ENCODE peak calls at places on chromosomes 3 and 15, in eight cellular contexts. X is CD4-positive, CD25-positive, alpha-beta regulatory T cell; I is brain microvascular endothelial cell; F is psoas muscle; L is aorta; M is mammary epithelial cell; Y is WERI-Rb-1; G is colonic mucosa. V is an unnamed sample. For H3K27me3, the result is how much of the 10 kb centered on the place peaks cover.

GRCh38 chr3:160330111-160330510 is 68.9 kb downstream of the IFT80 start:
- DNase-seq in X (no peak), Y (no peak), I (no peak), M (no peak), F (no peak), L (no peak), G (no peak), V (no peak)

GRCh38 chr15:40458495-40459371 is 12.1 kb upstream of the CHST14 start:
- DNase-seq in Y (no peak), L (peak), G (no peak), F (no peak), I (no peak), M (no peak), X (no peak), V (no peak)

GRCh38 chr3:138078901-138079344 is 36.5 kb downstream of the DZIP1L start:
- DNase-seq in L (no peak), I (peak), Y (no peak), X (no peak), M (peak), G (no peak), F (no peak), V (no peak)

GRCh38 chr3:193968575-193968974 is 167.4 kb upstream of the HES1 start:
- DNase-seq in F (no peak), X (no peak), Y (no peak), I (no peak), L (no peak), G (no peak), M (no peak), V (no peak)

GRCh38 chr3:194659778-194660177 is 12.2 kb downstream of the LSG1 start:
- DNase-seq in I (no peak), Y (no peak), F (no peak), L (no peak), G (no peak), X (no peak), M (no peak), V (no peak)

GRCh38 chr3:31011383-31011782 is 116.9 kb upstream of the GADL1 start:
- DNase-seq in Y (no peak), L (no peak), M (peak), F (no peak), I (no peak), G (no peak), X (no peak), V (no peak)

GRCh38 chr3:128576290-128576689 is 74.3 kb downstream of the RPN1 start:
- DNase-seq in I (no peak), G (no peak), X (no peak), Y (no peak), F (no peak), M (no peak), L (no peak), V (no peak)

GRCh38 chr15:95162967-95163531 is 931.7 kb downstream of the MCTP2 start:
- DNase-seq in X (no peak), M (peak), I (peak), G (no peak), F (no peak), L (no peak), Y (no peak), V (no peak)

GRCh38 chr15:71476823-71477222 is 333.5 kb upstream of the NR2E3 start:
- DNase-seq in X (no peak), L (no peak), M (no peak), G (no peak), Y (no peak), F (no peak), I (no peak), V (no peak)

GRCh38 chr15:40637221-40637745 is 43.2 kb downstream of the KNL1 start:
- DNase-seq in L (no peak), X (no peak), G (no peak), I (no peak), M (no peak), F (no peak), Y (no peak), V (no peak)

GRCh38 chr3:141085331-141086047 is 34.3 kb downstream of the SPSB4 start:
- DNase-seq in I (no peak), X (no peak), Y (no peak), M (no peak), L (peak), F (no peak), G (no peak), V (no peak)

GRCh38 chr15:49628379-49628778 is 7.5 kb downstream of the DTWD1 start:
- DNase-seq in M (no peak), I (no peak), F (no peak), Y (no peak), G (no peak), L (no peak), X (no peak), V (no peak)

GRCh38 chr3:164452707-164453106 is 625.6 kb downstream of the SI start:
- DNase-seq in M (no peak), G (no peak), I (no peak), L (no peak), F (no peak), X (no peak), Y (no peak), V (no peak)

GRCh38 chr3:28940530-28940929 is 340.3 kb upstream of the RBMS3 start:
- DNase-seq in I (peak), G (peak), F (no peak), Y (no peak), L (no peak), X (no peak), M (peak), V (no peak)

GRCh38 chr3:39295184-39295775 is 15.4 kb upstream of the CX3CR1 start:
- DNase-seq in G (no peak), I (no peak), F (no peak), X (no peak), L (no peak), Y (no peak), M (no peak), V (no peak)

GRCh38 chr3:194129581-194130133 is 6.3 kb upstream of the HES1 start:
- DNase-seq in I (peak), G (peak), F (peak), Y (no peak), L (peak), M (no peak), X (no peak), V (no peak)

GRCh38 chr3:64798316-64798715 is 110.5 kb upstream of the ADAMTS9 start:
- DNase-seq in G (no peak), I (no peak), L (no peak), F (peak), X (no peak), Y (no peak), M (no peak), V (no peak)

GRCh38 chr15:89414571-89414970 is 79.9 kb upstream of the POLG start:
- DNase-seq in F (no peak), X (no peak), G (no peak), M (no peak), I (no peak), Y (no peak), L (no peak), V (no peak)

GRCh38 chr15:89409993-89410767 is 75.6 kb upstream of the POLG start:
- DNase-seq in M (no peak), L (no peak), I (no peak), G (no peak), Y (no peak), X (no peak), F (no peak), V (no peak)

GRCh38 chr15:89413877-89414276 is 79.3 kb upstream of the POLG start:
- DNase-seq in L (no peak), M (peak), I (no peak), F (no peak), G (no peak), Y (no peak), X (no peak), V (no peak)

GRCh38 chr15:89409184-89409992 is 74.8 kb upstream of the POLG start:
- DNase-seq in G (no peak), X (no peak), I (no peak), M (no peak), Y (no peak), L (no peak), F (no peak), V (no peak)

GRCh38 chr15:89412906-89413411 is 78.3 kb upstream of the POLG start:
- DNase-seq in X (no peak), Y (peak), F (no peak), I (no peak), M (no peak), G (no peak), L (no peak), V (no peak)
- H3K27me3 ChIP-seq in X (under half), Y (under half), F (under half), I (half or more), M (under half), G (half or more), L (under half), V (half or more)

DNA sequence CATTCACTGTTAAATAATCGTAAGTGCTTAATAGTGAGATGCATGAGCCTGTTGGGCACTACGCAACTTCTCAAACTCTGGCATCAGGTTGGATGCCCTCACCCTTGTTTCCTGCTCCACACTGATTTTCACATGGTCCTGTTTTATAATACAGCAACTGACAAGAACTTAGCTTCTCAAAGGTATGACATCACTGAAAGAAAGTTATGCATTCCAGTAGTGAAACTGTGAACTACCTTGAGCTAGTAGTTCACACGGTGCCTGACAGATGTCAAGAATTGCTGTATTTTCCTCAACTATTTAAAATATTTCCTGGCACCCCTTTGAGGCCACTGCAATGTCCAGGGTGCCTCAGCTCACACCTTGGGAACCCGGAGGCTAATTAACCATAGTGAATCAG is 327.5 kb downstream of the RORA start:
- DNase-seq in F (no peak), I (no peak), G (no peak), L (no peak), Y (no peak), M (no peak), X (no peak), V (no peak)
- H3K27me3 ChIP-seq in F (under half), I (under half), G (under half), L (under half), Y (under half), M (under half), X (under half), V (under half)

GRCh38 chr15:23644829-23645228 is 2.8 kb downstream of the MAGEL2 start:
- DNase-seq in G (no peak), Y (no peak), M (no peak), I (no peak), F (no peak), L (peak), X (no peak), V (no peak)

GRCh38 chr15:23646165-23647000 is 1.3 kb downstream of the MAGEL2 start:
- DNase-seq in F (no peak), I (no peak), G (no peak), Y (no peak), M (no peak), L (peak), X (no peak), V (no peak)

GRCh38 chr15:23647421-23648375 is at the start of gene MAGEL2:
- DNase-seq in Y (peak), I (no peak), G (no peak), M (no peak), X (no peak), F (no peak), L (peak), V (no peak)

GRCh38 chr15:23647001-23647295 is 719 bp downstream of the MAGEL2 start:
- DNase-seq in G (no peak), Y (no peak), F (no peak), X (no peak), I (no peak), M (no peak), L (no peak), V (no peak)

GRCh38 chr15:23645379-23646164 is 2.1 kb downstream of the MAGEL2 start:
- DNase-seq in G (peak), F (no peak), Y (peak), I (no peak), M (no peak), X (no peak), L (no peak), V (no peak)
- H3K27me3 ChIP-seq in G (under half), F (under half), Y (under half), I (under half), M (under half), X (under half), L (under half), V (under half)

GRCh38 chr3:173939319-173939718 is 541.8 kb downstream of the NLGN1 start:
- DNase-seq in X (no peak), L (no peak), Y (no peak), G (no peak), F (no peak), I (no peak), M (no peak), V (no peak)

GRCh38 chr3:173943264-173943663 is 545.7 kb downstream of the NLGN1 start:
- DNase-seq in I (no peak), G (no peak), Y (no peak), F (no peak), M (no peak), L (no peak), X (no peak), V (no peak)

GRCh38 chr3:173945801-173946200 is 548.3 kb downstream of the NLGN1 start:
- DNase-seq in Y (no peak), G (no peak), I (no peak), M (no peak), L (no peak), X (no peak), F (no peak), V (no peak)

DNA sequence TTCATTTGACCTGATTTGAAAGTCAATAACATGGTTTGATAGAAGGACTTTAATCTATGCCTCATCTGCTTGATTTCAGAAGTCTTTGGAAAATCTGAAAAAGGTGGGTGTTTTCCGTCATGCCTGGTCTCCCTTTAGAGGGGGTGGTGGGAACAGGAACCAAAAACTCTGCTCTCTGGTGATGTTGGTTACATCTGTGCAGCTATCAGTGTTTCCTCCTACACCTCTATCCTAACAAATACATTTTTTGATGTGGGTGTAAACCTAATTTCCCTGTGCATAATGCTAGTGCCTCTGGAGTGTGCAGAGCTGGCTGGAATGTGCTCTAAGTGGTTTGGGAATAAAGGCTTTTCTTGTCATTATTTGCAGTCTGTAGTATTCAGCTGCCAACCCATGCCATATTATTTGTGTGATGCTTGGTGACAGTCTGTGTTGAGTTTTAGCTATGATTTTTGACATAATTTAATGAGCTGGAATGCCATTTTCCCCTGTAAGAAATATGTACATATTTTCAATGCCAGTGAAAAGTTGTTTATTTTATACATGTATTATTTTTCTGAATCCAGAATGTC is 547.6 kb downstream of the NLGN1 start:
- DNase-seq in L (no peak), G (no peak), F (no peak), I (no peak), X (no peak), M (no peak), Y (no peak), V (no peak)
- H3K27me3 ChIP-seq in L (under half), G (under half), F (under half), I (under half), X (under half), M (under half), Y (under half), V (under half)

GRCh38 chr3:55486857-55487375 is at the start of gene WNT5A:
- DNase-seq in Y (peak), I (peak), L (no peak), M (peak), F (peak), X (no peak), G (peak), V (no peak)

GRCh38 chr3:55487376-55488241 is 503 bp upstream of the WNT5A start:
- DNase-seq in Y (peak), X (no peak), I (peak), M (peak), L (no peak), F (peak), G (peak), V (no peak)

GRCh38 chr3:55484741-55485207 is 2.3 kb downstream of the WNT5A start:
- DNase-seq in I (no peak), G (no peak), X (no peak), M (no peak), L (no peak), Y (no peak), F (no peak), V (no peak)

GRCh38 chr3:55485208-55485791 is 1.8 kb downstream of the WNT5A start:
- DNase-seq in X (no peak), Y (peak), L (peak), F (peak), G (peak), M (peak), I (peak), V (no peak)

DNA sequence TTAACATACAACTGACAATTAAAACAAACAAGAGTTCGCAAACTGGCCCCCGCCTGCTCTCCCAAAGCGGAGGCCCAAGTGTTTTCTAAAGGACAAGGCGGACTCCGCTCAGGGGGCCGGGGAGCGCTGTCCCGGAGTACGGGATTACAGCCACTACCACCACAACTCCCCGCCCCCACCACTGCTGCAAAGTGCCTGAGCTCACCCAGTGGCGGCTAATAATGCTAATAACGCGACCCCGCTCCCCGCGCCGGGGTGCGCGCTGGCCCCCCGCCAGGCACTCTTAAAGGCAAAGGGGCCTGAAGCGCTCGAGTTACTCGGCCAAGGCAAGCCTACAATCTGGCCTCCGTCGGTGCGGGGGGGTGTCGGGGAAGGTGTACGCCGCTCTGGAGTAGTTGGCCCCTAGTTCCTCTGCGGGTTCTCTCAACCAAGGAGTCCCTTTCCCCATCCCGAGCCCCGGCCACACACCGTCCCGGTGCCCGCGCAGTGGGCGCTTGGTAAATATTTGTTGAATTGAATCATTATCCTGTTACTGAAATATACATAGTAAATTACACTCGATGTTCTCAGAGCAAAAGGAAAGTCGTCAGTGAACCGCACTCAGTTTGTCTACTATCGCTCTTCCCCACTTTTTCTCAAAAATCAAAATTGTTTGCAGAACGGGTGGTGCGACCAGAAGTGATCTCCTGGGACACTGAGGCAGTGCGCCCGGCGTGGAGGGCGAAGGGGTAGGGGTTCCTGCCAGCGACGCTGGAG is 827 bp downstream of the WNT5A start:
- DNase-seq in L (peak), G (peak), M (peak), F (peak), I (peak), X (no peak), Y (peak), V (no peak)
- H3K27me3 ChIP-seq in L (under half), G (under half), M (under half), F (under half), I (under half), X (under half), Y (under half), V (under half)

DNA sequence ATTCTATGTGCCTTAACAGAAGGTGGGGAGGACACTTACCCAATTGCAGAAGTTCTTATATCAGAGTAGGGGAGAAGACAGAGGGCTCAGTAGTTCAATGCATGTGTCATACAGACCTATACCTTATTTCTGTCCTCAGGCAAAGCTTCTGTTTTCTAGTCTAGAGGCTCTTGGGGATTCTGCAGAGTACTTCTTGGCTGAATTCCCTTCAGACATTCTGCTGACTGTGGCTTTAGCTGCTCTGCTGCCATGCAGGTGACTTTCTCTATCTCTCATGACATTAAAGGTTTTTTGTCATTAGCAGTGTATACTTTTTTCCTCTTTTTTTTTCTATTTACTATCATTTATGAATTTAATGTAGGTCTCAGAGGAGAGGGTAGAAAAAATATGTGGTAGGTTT is 172.8 kb upstream of the PLSCR5 start:
- DNase-seq in G (no peak), I (no peak), Y (no peak), X (no peak), L (no peak), M (no peak), F (no peak), V (no peak)
- H3K27me3 ChIP-seq in G (under half), I (under half), Y (under half), X (under half), L (under half), M (under half), F (under half), V (under half)

DNA sequence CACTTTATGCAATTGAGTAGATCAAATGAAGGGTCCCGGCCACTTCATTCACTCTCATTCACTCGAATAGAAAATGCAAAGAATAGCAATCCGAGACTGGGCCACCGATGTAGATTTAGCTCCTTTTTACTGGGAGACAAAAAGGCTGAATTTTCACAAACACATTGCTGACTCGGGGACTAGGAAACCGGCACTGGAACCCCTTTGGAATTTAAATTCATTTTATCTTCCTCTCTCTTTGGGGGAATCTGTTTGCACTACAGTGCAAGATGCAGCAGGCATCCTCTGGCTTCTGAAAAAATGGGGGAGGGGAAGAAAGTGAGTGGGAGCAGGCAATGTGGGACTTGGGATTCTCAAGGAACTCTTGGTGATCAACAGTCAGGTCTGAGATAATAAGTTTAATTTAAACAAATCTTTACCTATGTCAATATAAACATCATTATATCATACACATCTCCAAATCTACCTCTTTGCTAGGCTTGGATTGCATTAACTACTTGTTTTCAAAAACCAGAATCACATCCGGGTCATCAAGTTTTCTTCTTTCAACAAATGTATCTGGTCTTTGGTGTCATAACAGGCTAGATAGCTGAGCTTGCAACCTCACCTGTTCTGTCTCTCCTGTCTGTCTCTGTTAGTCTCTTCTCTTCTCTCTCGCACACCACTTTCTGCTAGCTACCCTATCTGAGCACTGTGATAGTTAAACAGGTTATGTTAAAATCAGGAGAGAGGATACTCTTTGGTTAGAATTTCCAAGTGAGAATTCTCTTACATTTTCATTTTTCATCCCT is 6.6 kb downstream of the FOXB1 start:
- DNase-seq in M (no peak), I (no peak), X (no peak), G (no peak), F (no peak), L (no peak), Y (no peak), V (no peak)
- H3K27me3 ChIP-seq in M (half or more), I (half or more), X (half or more), G (half or more), F (under half), L (under half), Y (under half), V (under half)

DNA sequence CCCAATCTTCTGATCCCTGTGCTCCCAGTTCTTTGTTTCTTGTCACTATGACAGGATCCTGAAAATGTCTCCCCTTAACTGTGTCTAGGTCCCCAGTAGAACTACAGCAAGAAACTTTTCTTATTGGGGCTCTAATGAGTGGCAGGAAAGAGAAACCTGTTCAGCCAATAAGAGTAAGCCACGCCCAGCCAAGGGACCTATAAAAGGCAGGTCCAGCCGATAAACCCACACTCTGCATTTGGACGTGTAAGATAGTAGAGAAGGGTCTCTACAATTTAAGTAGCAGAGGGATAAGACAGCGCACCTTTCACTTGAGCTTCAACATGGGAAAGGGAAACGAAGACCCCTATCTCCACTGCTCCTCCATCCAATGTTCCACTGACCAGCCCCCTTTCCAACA is 149.9 kb downstream of the LMLN start:
- DNase-seq in M (no peak), Y (no peak), F (no peak), G (no peak), X (no peak), I (no peak), L (no peak), V (no peak)
- H3K27me3 ChIP-seq in M (under half), Y (under half), F (under half), G (under half), X (under half), I (under half), L (under half), V (under half)